ENCODE peak calls at places on chromosomes 2 and 18, in five cellular contexts. G is GM23338, N is GM12878, Y is HepG2, U is K562. F is an unnamed sample.

GRCh38 chr2:31386648-31387047 is 27.9 kb downstream of the XDH start:
- DNase-seq in Y (peak), N (no peak), G (peak), U (peak), F (peak)

GRCh38 chr2:65228249-65228750 is 669 bp downstream of the ACTR2 start:
- DNase-seq in N (peak), U (no peak), Y (peak), G (peak), F (no peak)

GRCh38 chr2:8563814-8564474 is 117.9 kb upstream of the ID2 start:
- DNase-seq in G (no peak), N (no peak), Y (no peak), U (no peak), F (no peak)

GRCh38 chr2:206250041-206250897 is 24.2 kb upstream of the ZDBF2 start:
- DNase-seq in G (peak), N (no peak), U (no peak), Y (no peak), F (peak)

GRCh38 chr2:231293163-231293562 is 94.7 kb downstream of the ARMC9 start:
- DNase-seq in G (no peak), Y (no peak), U (no peak), N (no peak), F (no peak)

GRCh38 chr2:203596183-203596582 is 61.1 kb upstream of the RAPH1 start:
- DNase-seq in Y (no peak), U (no peak), G (no peak), N (no peak), F (no peak)

GRCh38 chr18:33034941-33035340 is 262.1 kb upstream of the KLHL14 start:
- DNase-seq in Y (no peak), N (no peak), G (no peak), U (no peak), F (no peak)

GRCh38 chr2:105391058-105391627 is 7.7 kb downstream of the FHL2 start:
- DNase-seq in G (no peak), U (no peak), N (no peak), Y (peak), F (peak)

GRCh38 chr2:64062840-64063239 is 43.6 kb upstream of the VPS54 start:
- DNase-seq in U (no peak), Y (no peak), G (no peak), N (peak), F (peak)

GRCh38 chr2:219624565-219624964 is 2.9 kb upstream of the SLC4A3 start:
- DNase-seq in G (no peak), Y (no peak), N (no peak), U (no peak), F (no peak)

GRCh38 chr2:106269591-106270291 is 75.6 kb upstream of the UXS1 start:
- DNase-seq in U (peak), N (no peak), Y (no peak), G (peak), F (peak)

GRCh38 chr2:220674033-220674432 is 898.1 kb downstream of the EPHA4 start:
- DNase-seq in G (peak), N (peak), U (no peak), Y (no peak), F (no peak)

GRCh38 chr2:39377226-39377939 is 59.7 kb downstream of the MAP4K3 start:
- DNase-seq in Y (no peak), N (peak), G (no peak), U (peak), F (no peak)

GRCh38 chr2:224126001-224126400 is 86.9 kb upstream of the SERPINE2 start:
- DNase-seq in U (no peak), N (no peak), Y (no peak), G (peak), F (no peak)

DNA sequence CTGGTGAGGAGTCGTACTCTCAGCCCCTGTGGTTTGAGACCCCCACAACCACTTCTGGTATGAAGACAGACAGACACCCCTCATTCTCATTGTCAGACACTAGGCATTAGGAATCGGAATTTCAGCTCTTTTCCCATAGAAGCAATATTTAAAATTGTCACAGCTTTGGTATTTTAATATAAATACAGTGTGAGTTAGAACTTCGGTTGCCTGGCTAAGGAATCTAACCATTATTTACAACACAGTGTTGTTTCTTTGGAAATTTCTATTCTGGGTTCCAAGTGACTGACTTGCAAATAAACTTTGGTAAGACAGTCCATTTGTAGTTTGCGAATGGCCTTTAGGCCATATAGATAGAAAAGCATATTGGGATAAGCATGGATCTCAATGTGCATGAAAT is 318.1 kb downstream of the PARD3B start:
- DNase-seq in U (no peak), N (no peak), Y (no peak), G (no peak), F (no peak)
- TF ChIP-seq JUNB in U (no peak), N (no peak), Y (no peak), G (no peak), F (no peak)

GRCh38 chr2:169031202-169031601 is at the start of gene ABCB11:
- DNase-seq in U (peak), Y (no peak), G (no peak), N (no peak), F (no peak)

GRCh38 chr2:169036717-169037450 is 5.8 kb upstream of the ABCB11 start:
- DNase-seq in N (no peak), U (no peak), G (no peak), Y (no peak), F (no peak)

GRCh38 chr2:169034984-169035544 is 3.9 kb upstream of the ABCB11 start:
- DNase-seq in U (no peak), Y (no peak), G (no peak), N (no peak), F (no peak)

GRCh38 chr2:169035887-169036286 is 4.8 kb upstream of the ABCB11 start:
- DNase-seq in U (no peak), G (no peak), N (no peak), Y (no peak), F (no peak)

DNA sequence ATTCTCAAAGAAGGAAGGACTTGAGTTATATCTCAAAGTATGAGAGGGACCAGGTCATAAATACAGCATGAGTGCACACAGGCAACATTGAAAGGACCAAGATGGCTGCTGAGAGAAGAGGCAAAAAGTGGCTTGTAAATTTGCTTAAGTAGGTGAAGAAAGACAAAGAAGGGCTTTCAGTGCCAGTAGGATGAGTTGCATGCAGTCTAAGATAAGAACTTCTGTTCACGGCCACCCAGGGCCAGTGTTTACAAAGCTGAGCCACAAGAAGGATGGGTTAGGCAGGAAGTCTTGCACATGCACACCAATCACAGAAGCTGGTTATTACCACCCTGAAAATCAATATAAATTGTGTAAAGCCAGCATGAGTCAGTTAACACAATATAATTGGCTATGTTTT is 3.1 kb upstream of the ABCB11 start:
- DNase-seq in G (no peak), U (peak), N (no peak), Y (no peak), F (no peak)
- TF ChIP-seq JUNB in G (no peak), U (no peak), N (no peak), Y (no peak), F (no peak)

DNA sequence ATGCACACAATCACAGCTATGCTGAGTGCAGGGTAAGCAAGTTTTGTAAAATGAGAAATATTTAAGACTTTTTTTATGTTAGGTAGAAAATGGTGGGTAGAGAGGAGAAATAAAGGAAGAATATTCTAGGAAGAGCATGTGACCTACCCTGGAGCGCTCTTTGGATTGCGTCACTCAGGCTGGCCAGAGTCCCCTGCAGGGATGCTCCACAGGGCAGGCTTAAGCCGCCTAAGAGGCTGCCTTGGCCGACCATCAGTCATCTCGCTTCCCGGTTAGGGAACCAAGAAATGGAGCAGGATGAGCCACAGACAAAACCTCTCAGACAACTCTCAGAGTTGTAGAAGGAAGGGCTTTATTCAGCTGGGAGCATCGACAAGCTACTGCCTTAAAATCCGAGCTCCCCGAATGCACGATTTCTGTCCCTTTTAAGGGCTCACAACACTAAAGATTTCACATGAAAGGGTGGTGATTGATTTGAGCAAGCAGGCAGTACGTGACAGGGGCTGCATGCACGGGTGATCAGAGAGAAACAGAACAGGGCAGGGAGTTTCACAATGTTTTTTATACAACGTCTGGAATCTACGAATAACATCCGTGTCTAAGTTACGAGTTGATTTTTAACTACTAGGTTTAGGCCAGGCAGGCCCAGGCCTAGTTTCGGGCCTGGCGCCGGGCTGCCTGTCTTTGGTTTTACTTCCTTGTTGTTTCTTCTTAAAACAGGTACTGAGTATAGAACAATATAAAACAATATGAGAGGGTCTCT is 1072.0 kb downstream of the CBLN2 start:
- DNase-seq in N (no peak), G (no peak), Y (peak), U (no peak), F (no peak)
- TF ChIP-seq JUNB in N (no peak), G (no peak), Y (no peak), U (no peak), F (no peak)

DNA sequence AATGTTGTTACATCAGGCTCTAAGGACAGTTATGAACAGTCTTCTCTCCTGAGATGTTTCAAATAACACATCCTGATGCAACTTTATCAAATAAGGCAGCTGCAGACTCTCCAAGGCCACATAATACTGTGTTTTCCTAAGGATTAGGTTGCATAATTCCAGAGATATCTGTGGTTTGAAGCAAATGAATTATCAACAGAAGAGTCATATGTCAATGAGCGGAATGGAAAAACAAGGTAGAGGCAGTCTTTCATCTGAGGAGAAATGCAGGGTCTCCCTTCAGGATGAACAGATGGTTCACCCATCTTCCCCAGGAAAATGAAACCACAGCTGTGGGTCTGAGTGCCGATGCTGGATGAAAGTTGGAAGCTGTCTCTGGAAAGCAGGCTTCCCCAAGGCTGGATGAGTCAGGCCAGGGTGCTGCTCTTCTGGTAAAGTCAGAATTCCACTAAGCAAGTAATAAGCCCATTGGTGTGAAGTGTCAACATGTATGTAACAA is 22.2 kb downstream of the LYG1 start:
- DNase-seq in N (no peak), G (no peak), U (no peak), Y (peak), F (no peak)
- TF ChIP-seq JUNB in N (no peak), G (no peak), U (no peak), Y (no peak), F (no peak)